ENCODE peak calls at places on chromosomes 4 and X, in seven cellular contexts. U is HFF-Myc; B is NCI-H748 treated with DMSO at 0.1 percent for 48 hours; C is HTR-8/SVneo; E is T-helper 2 cell; G is Right ventricle myocardium superior; M is activated CD4-positive, alpha-beta T cell treated with anti-CD3 and anti-CD28 coated beads, Interleukin-2, amount 50 U/mL, for 1 hour. I is an unnamed sample.

GRCh38 chr4:83114576-83114975 is at the start of gene PLAC8:
- DNase-seq in U (no peak), B (no peak), C (no peak), E (peak; percentile 71), G (no peak), M (peak; percentile 21), I (peak; percentile 90)

GRCh38 chr4:4430492-4431195 is 43.7 kb downstream of the NSG1 start:
- DNase-seq in U (peak; percentile 80), B (no peak), C (peak; percentile 66), E (peak; percentile 17), G (no peak), M (peak; percentile 55), I (peak; percentile 75)

GRCh38 chr4:84578540-84579409 is 4.2 kb upstream of the CDS1 start:
- DNase-seq in U (peak; percentile 11), B (peak; percentile 8), C (no peak), E (no peak), G (no peak), M (no peak), I (peak; percentile 49)

GRCh38 chr4:6716018-6716911 is at the start of gene BLOC1S4:
- DNase-seq in U (peak; percentile 77), B (peak; percentile 52), C (peak; percentile 89), E (peak; percentile 90), G (peak; percentile 94), M (peak; percentile 84), I (peak; percentile 94)

GRCh38 chr4:952881-953573 is 20.3 kb downstream of the DGKQ start:
- DNase-seq in U (no peak), B (no peak), C (no peak), E (no peak), G (peak; percentile 33), M (no peak), I (no peak)

GRCh38 chr4:23899565-23899964 is 9.7 kb upstream of the PPARGC1A start:
- DNase-seq in U (no peak), B (no peak), C (no peak), E (no peak), G (no peak), M (no peak), I (no peak)

GRCh38 chrX:3811331-3812311 is 98.2 kb upstream of the PRKX start:
- DNase-seq in U (no peak), B (peak; percentile 30), C (peak; percentile 54), E (peak; percentile 47), G (no peak), M (peak; percentile 29), I (no peak)

GRCh38 chr4:5378002-5378401 is 326.7 kb downstream of the STK32B start:
- DNase-seq in U (no peak), B (no peak), C (no peak), E (no peak), G (no peak), M (no peak), I (no peak)

GRCh38 chr4:147733614-147734344 is 1.9 kb downstream of the ARHGAP10 start:
- DNase-seq in U (no peak), B (no peak), C (no peak), E (no peak), G (no peak), M (no peak), I (no peak)

GRCh38 chr4:181301735-181302380 is 941.3 kb upstream of the TENM3 start:
- DNase-seq in U (no peak), B (peak; percentile 87), C (peak; percentile 27), E (no peak), G (peak; percentile 43), M (peak; percentile 0), I (peak; percentile 81)

GRCh38 chr4:35963969-35964515 is 280.3 kb downstream of the ARAP2 start:
- DNase-seq in U (no peak), B (no peak), C (no peak), E (no peak), G (no peak), M (no peak), I (no peak)

GRCh38 chrX:48498374-48498809 is 10.4 kb upstream of the PORCN start:
- DNase-seq in U (no peak), B (no peak), C (peak; percentile 47), E (no peak), G (no peak), M (no peak), I (no peak)

GRCh38 chr4:8294036-8294435 is 24.5 kb downstream of the HTRA3 start:
- DNase-seq in U (no peak), B (no peak), C (no peak), E (no peak), G (peak; percentile 14), M (no peak), I (no peak)

GRCh38 chr4:39231660-39232059 is 49.3 kb downstream of the WDR19 start:
- DNase-seq in U (no peak), B (no peak), C (no peak), E (no peak), G (no peak), M (no peak), I (no peak)

GRCh38 chrX:115297189-115297588 is 7.7 kb downstream of the LUZP4 start:
- DNase-seq in U (no peak), B (no peak), C (no peak), E (no peak), G (no peak), M (no peak), I (no peak)

GRCh38 chr4:80069837-80070788 is 2.9 kb downstream of the ANTXR2 start:
- DNase-seq in U (no peak), B (no peak), C (no peak), E (no peak), G (no peak), M (no peak), I (no peak)

GRCh38 chr4:145805490-145805889 is 125.5 kb downstream of the C4orf51 start:
- DNase-seq in U (no peak), B (no peak), C (peak; percentile 38), E (no peak), G (peak; percentile 51), M (no peak), I (no peak)

GRCh38 chr4:174604198-174604597 is 81.9 kb upstream of the HPGD start:
- DNase-seq in U (peak; percentile 27), B (peak; percentile 46), C (no peak), E (no peak), G (no peak), M (no peak), I (no peak)

GRCh38 chr4:30716671-30717207 is 3.4 kb upstream of the PCDH7 start:
- DNase-seq in U (no peak), B (peak; percentile 27), C (no peak), E (no peak), G (no peak), M (no peak), I (peak; percentile 6)

GRCh38 chr4:120694973-120695372 is 227.6 kb downstream of the PRDM5 start:
- DNase-seq in U (peak; percentile 57), B (no peak), C (peak; percentile 28), E (no peak), G (no peak), M (no peak), I (no peak)

GRCh38 chr4:14853186-14853946 is 148.9 kb upstream of the CPEB2 start:
- DNase-seq in U (peak; percentile 30), B (no peak), C (peak; percentile 8), E (no peak), G (no peak), M (no peak), I (no peak)

GRCh38 chrX:41300758-41301437 is 33.1 kb upstream of the DDX3X start:
- DNase-seq in U (no peak), B (no peak), C (no peak), E (no peak), G (no peak), M (no peak), I (no peak)

GRCh38 chr4:90943311-90943710 is 816.1 kb downstream of the CCSER1 start:
- DNase-seq in U (no peak), B (no peak), C (no peak), E (no peak), G (no peak), M (no peak), I (no peak)

GRCh38 chrX:38513087-38513742 is 48.1 kb upstream of the TSPAN7 start:
- DNase-seq in U (no peak), B (no peak), C (no peak), E (no peak), G (no peak), M (no peak), I (no peak)

GRCh38 chrX:68682790-68683189 is 35.3 kb downstream of the STARD8 start:
- DNase-seq in U (no peak), B (no peak), C (no peak), E (no peak), G (no peak), M (no peak), I (no peak)

GRCh38 chr4:164952551-164952950 is 24.9 kb downstream of the TRIM61 start:
- DNase-seq in U (no peak), B (no peak), C (no peak), E (no peak), G (no peak), M (no peak), I (no peak)

GRCh38 chrX:37879692-37880091 is 32.3 kb upstream of the DYNLT3 start:
- DNase-seq in U (no peak), B (no peak), C (no peak), E (no peak), G (no peak), M (no peak), I (no peak)